ENCODE peak calls at places on chromosomes 12 and 14, in eight cellular contexts. F, Q, X, U, N, L, C and S are unnamed samples. For H3K4me1, the result is how much of the 10 kb centered on the place peaks cover.

GRCh38 chr12:1630827-1631591 is 2.0 kb downstream of the WNT5B start:
- DNase-seq in N (no peak), L (peak), C (no peak), U (no peak), F (peak), X (no peak), Q (no peak), S (no peak)

GRCh38 chr12:77120695-77121094 is 55.3 kb upstream of the E2F7 start:
- DNase-seq in C (no peak), N (no peak), U (no peak), L (peak), Q (no peak), X (peak), F (no peak), S (no peak)

GRCh38 chr14:96126339-96126770 is 78.3 kb upstream of the BDKRB2 start:
- DNase-seq in Q (no peak), L (no peak), N (no peak), U (no peak), C (no peak), F (no peak), X (no peak), S (no peak)

GRCh38 chr14:75769047-75769685 is 108.1 kb downstream of the TTLL5 start:
- DNase-seq in Q (no peak), C (no peak), N (no peak), X (peak), U (no peak), F (no peak), L (no peak), S (no peak)

GRCh38 chr12:27193854-27194544 is 50.1 kb upstream of the STK38L start:
- DNase-seq in N (no peak), Q (no peak), X (peak), C (no peak), L (peak), F (peak), U (no peak), S (peak)

GRCh38 chr14:23829736-23830474 is 123.7 kb upstream of the DHRS4 start:
- DNase-seq in U (no peak), X (peak), N (no peak), F (no peak), C (no peak), L (peak), Q (no peak), S (no peak)

GRCh38 chr12:2267624-2268477 is 215.1 kb downstream of the CACNA1C start:
- DNase-seq in C (no peak), U (no peak), X (peak), L (peak), F (no peak), Q (no peak), N (no peak), S (peak)

GRCh38 chr14:99579903-99580570 is 24.0 kb downstream of the CCDC85C start:
- DNase-seq in L (no peak), Q (peak), N (peak), U (peak), F (no peak), X (peak), C (no peak), S (no peak)

GRCh38 chr14:105092124-105092911 is 27.1 kb upstream of the GPR132 start:
- DNase-seq in C (no peak), L (no peak), F (no peak), X (peak), N (no peak), U (peak), Q (peak), S (peak)

GRCh38 chr14:82759691-82760090 is 1226.0 kb upstream of the SEL1L start:
- DNase-seq in C (no peak), N (no peak), Q (no peak), X (no peak), L (no peak), U (no peak), F (no peak), S (no peak)

GRCh38 chr14:95649230-95649629 is 37.0 kb upstream of the TCL1B start:
- DNase-seq in L (no peak), Q (no peak), N (no peak), F (no peak), U (no peak), C (no peak), X (no peak), S (no peak)

GRCh38 chr14:91947196-91948184 is at the start of gene FBLN5:
- DNase-seq in U (peak), L (peak), C (peak), F (peak), N (no peak), Q (peak), X (peak), S (no peak)

GRCh38 chr14:64717870-64718269 is 13.6 kb downstream of the PLEKHG3 start:
- DNase-seq in X (no peak), C (no peak), F (no peak), U (no peak), Q (no peak), N (no peak), L (no peak), S (peak)

GRCh38 chr14:104318558-104319488 is 180.4 kb downstream of the KIF26A start:
- DNase-seq in L (no peak), X (no peak), C (no peak), F (peak), U (no peak), Q (peak), N (no peak), S (no peak)

GRCh38 chr12:15534870-15535269 is 212.6 kb downstream of the PTPRO start:
- DNase-seq in F (no peak), N (no peak), C (no peak), L (peak), X (peak), Q (peak), U (no peak), S (peak)

GRCh38 chr12:56126732-56127239 is 1.3 kb upstream of the ESYT1 start:
- DNase-seq in F (no peak), N (peak), X (no peak), Q (no peak), L (no peak), C (no peak), U (no peak), S (no peak)

GRCh38 chr12:24838531-24838950 is 110.4 kb downstream of the BCAT1 start:
- DNase-seq in L (peak), F (no peak), C (no peak), U (no peak), Q (peak), X (peak), N (no peak), S (no peak)

GRCh38 chr14:104188727-104189400 is 50.5 kb downstream of the KIF26A start:
- DNase-seq in C (no peak), U (no peak), X (no peak), N (no peak), L (no peak), Q (no peak), F (no peak), S (no peak)

GRCh38 chr14:104187121-104187889 is 48.9 kb downstream of the KIF26A start:
- DNase-seq in N (no peak), X (peak), C (no peak), Q (no peak), L (no peak), U (no peak), F (no peak), S (no peak)

GRCh38 chr12:68450947-68451260 is 118.7 kb upstream of the MDM1 start:
- DNase-seq in U (no peak), C (no peak), L (no peak), Q (no peak), F (no peak), N (no peak), X (peak), S (no peak)

GRCh38 chr14:74038015-74038859 is 19.1 kb downstream of the BBOF1 start:
- DNase-seq in L (peak), N (peak), U (no peak), C (peak), Q (no peak), X (peak), F (no peak), S (no peak)

GRCh38 chr14:58899317-58899713 is 261.6 kb downstream of the DACT1 start:
- DNase-seq in L (peak), F (no peak), Q (no peak), U (no peak), N (no peak), C (no peak), X (peak), S (no peak)

GRCh38 chr14:65840118-65840751 is 427.7 kb downstream of the FUT8 start:
- DNase-seq in U (no peak), X (no peak), F (no peak), N (no peak), L (no peak), Q (peak), C (no peak), S (no peak)

GRCh38 chr12:108400900-108401480 is 61.9 kb upstream of the CMKLR1 start:
- DNase-seq in L (no peak), N (no peak), Q (no peak), X (no peak), U (no peak), C (no peak), F (no peak), S (no peak)

GRCh38 chr12:121791671-121792496 is 1.6 kb downstream of the RHOF start:
- DNase-seq in X (no peak), N (no peak), C (no peak), L (no peak), Q (peak), F (no peak), U (peak), S (no peak)

GRCh38 chr12:113222730-113223531 is 1.7 kb downstream of the TPCN1 start:
- DNase-seq in U (peak), N (peak), F (peak), X (peak), Q (peak), C (no peak), L (peak), S (peak)

GRCh38 chr12:123139926-123140674 is 10.8 kb downstream of the PITPNM2 start:
- DNase-seq in X (peak), N (no peak), F (no peak), U (peak), L (peak), Q (no peak), C (no peak), S (no peak)

GRCh38 chr12:4277856-4278581 is 4.5 kb downstream of the CCND2 start:
- DNase-seq in L (no peak), N (no peak), F (no peak), Q (no peak), C (no peak), U (no peak), X (no peak), S (no peak)

GRCh38 chr12:4281173-4281654 is 7.7 kb downstream of the CCND2 start:
- DNase-seq in C (no peak), N (no peak), F (no peak), U (no peak), Q (no peak), L (peak), X (peak), S (no peak)

GRCh38 chr12:4280351-4281163 is 7.0 kb downstream of the CCND2 start:
- DNase-seq in N (no peak), Q (no peak), F (peak), X (no peak), C (no peak), U (no peak), L (peak), S (peak)

GRCh38 chr12:4278582-4278939 is 5.0 kb downstream of the CCND2 start:
- DNase-seq in U (no peak), N (no peak), F (peak), C (no peak), L (peak), X (no peak), Q (peak), S (no peak)

DNA sequence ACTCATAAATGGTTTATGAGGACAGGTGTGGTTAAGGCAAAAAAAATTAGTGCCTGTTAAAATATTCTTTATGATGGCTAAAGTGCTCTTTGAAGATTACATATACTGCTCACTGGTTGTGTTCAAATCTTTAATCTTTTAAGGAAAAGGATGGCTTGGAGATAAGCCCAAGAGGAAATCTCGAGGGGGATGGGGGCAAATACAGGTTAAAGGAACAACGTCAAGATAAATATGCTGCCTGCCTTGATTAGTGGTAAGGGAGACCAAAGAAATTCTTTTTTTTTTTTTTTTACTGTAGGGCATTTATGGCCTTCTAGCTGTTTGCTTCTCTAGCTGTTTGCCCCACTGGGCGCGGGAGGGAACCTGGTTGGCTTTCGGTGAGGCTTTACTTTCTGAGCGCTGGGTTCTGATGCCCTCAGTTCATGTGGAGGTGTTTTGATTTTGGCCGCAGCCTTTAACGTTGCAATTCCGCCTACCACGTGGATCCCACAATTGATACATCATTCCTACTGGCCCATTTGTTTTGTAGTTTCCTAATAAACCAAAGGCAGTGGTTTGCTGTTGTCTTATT is 5.6 kb downstream of the CCND2 start:
- DNase-seq in X (no peak), N (no peak), U (no peak), F (no peak), L (no peak), Q (no peak), C (no peak), S (no peak)
- H3K4me1 ChIP-seq in X (under half), N (under half), U (under half), F (half or more), L (under half), Q (under half), C (under half), S (under half)

GRCh38 chr12:96208346-96208745 is 14.2 kb downstream of the ELK3 start:
- DNase-seq in N (no peak), C (no peak), L (peak), X (peak), U (no peak), Q (no peak), F (no peak), S (no peak)
- H3K4me1 ChIP-seq in N (half or more), C (under half), L (under half), X (under half), U (under half), Q (under half), F (under half), S (under half)

GRCh38 chr12:57239587-57240068 is 10.1 kb downstream of the SHMT2 start:
- DNase-seq in Q (no peak), N (no peak), L (peak), U (no peak), X (peak), C (no peak), F (no peak), S (no peak)
- H3K4me1 ChIP-seq in Q (half or more), N (half or more), L (under half), U (under half), X (under half), C (under half), F (under half), S (under half)

GRCh38 chr14:61404637-61405036 is 83.3 kb downstream of the PRKCH start:
- DNase-seq in U (no peak), N (no peak), F (no peak), Q (no peak), L (no peak), X (no peak), C (no peak), S (no peak)

GRCh38 chr14:61406198-61406597 is 84.8 kb downstream of the PRKCH start:
- DNase-seq in X (no peak), N (no peak), U (no peak), F (no peak), Q (no peak), L (no peak), C (no peak), S (no peak)

GRCh38 chr14:61409782-61410181 is 88.4 kb downstream of the PRKCH start:
- DNase-seq in U (no peak), X (no peak), F (no peak), N (no peak), L (no peak), C (no peak), Q (no peak), S (no peak)

GRCh38 chr14:61408498-61408897 is 87.1 kb downstream of the PRKCH start:
- DNase-seq in U (no peak), X (no peak), Q (no peak), N (no peak), C (no peak), L (no peak), F (no peak), S (no peak)

DNA sequence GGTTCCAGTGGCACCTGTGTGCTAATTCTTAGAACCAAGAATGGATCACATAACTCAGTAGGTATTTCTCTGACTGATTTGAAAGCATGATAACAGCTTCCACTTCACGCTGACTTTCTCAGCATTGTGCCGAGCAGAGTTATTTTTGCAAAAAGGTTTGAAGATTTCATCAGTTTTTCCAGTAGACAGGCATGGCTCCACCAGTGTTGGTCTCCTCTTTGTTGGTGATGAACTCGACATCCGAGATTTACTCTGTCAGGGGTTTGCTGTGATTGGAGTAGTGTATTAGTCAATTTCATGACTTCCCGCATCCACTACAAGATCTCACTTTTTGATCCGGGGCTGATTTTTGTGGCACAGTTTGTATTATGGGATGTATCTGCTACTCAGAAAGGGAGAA is 85.3 kb downstream of the PRKCH start:
- DNase-seq in Q (no peak), N (no peak), L (no peak), F (no peak), U (no peak), C (no peak), X (no peak), S (no peak)
- H3K4me1 ChIP-seq in Q (under half), N (under half), L (under half), F (under half), U (under half), C (under half), X (under half), S (under half)

GRCh38 chr14:101075801-101076413 is 172.4 kb upstream of the RTL1 start:
- DNase-seq in L (no peak), U (peak), F (no peak), Q (peak), C (no peak), N (no peak), X (no peak), S (peak)
- H3K4me1 ChIP-seq in L (under half), U (under half), F (under half), Q (under half), C (under half), N (under half), X (under half), S (under half)

GRCh38 chr12:65868133-65868705 is 43.9 kb downstream of the HMGA2 start:
- DNase-seq in X (peak), N (no peak), F (no peak), L (peak), Q (no peak), U (no peak), C (no peak), S (no peak)
- H3K4me1 ChIP-seq in X (under half), N (under half), F (under half), L (under half), Q (under half), U (under half), C (under half), S (under half)

GRCh38 chr14:50830044-50830931 is 674 bp downstream of the NIN start:
- DNase-seq in Q (peak), F (peak), L (peak), C (peak), X (peak), U (peak), N (peak), S (peak)

GRCh38 chr14:50831704-50832130 is 755 bp upstream of the NIN start:
- DNase-seq in Q (no peak), L (no peak), U (no peak), F (no peak), N (no peak), X (peak), C (no peak), S (no peak)

GRCh38 chr14:50832935-50833607 is 2.1 kb upstream of the NIN start:
- DNase-seq in N (no peak), F (no peak), L (no peak), U (no peak), C (no peak), Q (no peak), X (no peak), S (no peak)

GRCh38 chr14:50829472-50830043 is 1.4 kb downstream of the NIN start:
- DNase-seq in U (no peak), N (no peak), F (no peak), Q (peak), C (no peak), X (peak), L (no peak), S (no peak)

DNA sequence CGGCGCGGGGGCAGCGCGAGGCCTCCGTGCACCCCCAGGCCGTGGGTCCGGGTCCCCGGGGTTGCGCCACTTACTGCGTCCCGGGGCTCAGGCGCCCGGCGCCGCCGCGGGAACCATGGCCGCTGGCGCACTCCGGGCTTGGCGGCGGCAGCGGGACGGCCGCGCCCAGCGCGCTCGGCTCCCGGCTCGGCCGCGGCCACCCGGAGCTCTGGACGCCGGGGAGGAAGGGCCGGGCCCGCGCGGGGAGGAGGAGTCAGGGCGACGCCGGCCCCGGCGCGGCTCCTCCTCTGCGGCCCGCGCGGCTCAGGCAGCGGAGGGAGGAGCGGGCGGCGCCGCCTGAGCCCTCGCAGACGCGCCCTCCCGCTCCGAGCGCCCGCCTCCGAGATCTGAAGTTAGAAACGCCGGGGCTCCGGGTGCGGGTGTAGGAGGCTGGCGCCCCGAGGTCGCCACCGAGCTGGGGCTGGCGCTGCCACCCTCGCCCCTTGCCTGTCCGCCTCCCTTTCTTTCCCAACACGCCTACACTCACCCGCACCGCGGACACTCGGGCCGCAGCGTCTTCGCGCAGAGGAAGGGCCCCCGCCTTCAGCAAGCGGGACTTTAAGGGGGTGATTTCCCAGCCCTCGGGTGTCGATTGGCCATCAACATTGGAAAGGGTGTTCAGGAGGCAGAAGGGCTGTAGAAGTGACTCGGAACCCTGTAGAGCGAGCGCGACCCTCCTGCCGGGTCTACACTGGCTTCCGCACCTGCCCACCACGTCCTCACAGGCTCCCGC is at the start of gene NIN:
- DNase-seq in U (peak), Q (peak), N (peak), F (peak), X (peak), L (peak), C (peak), S (no peak)
- H3K4me1 ChIP-seq in U (under half), Q (under half), N (half or more), F (under half), X (under half), L (under half), C (under half), S (under half)